ENCODE peak calls at places on chromosome 9, in four cellular contexts. T, W, M and V are unnamed samples.

GRCh38 chr9:114731701-114732100 is 49.7 kb upstream of the TEX48 start:
- DNase-seq in W (no peak), T (no peak), M (no peak), V (no peak)

GRCh38 chr9:135128035-135128670 is 40.7 kb downstream of the OLFM1 start:
- DNase-seq in T (no peak), M (no peak), W (no peak), V (no peak)

GRCh38 chr9:107090218-107090617 is 192.9 kb upstream of the RAD23B start:
- DNase-seq in T (no peak), W (no peak), M (no peak), V (no peak)

GRCh38 chr9:96459268-96460007 is 9.5 kb downstream of the HABP4 start:
- DNase-seq in M (no peak), T (no peak), W (no peak), V (no peak)

GRCh38 chr9:123834218-123834906 is 95.6 kb downstream of the DENND1A start:
- DNase-seq in W (no peak), M (no peak), T (no peak), V (no peak)

GRCh38 chr9:107626118-107626517 is 136.5 kb upstream of the KLF4 start:
- DNase-seq in W (no peak), T (no peak), M (no peak), V (no peak)

GRCh38 chr9:86099695-86100364 is 472 bp upstream of the GOLM1 start:
- DNase-seq in W (peak), T (peak), M (peak), V (no peak)

GRCh38 chr9:16075695-16076094 is 522.9 kb downstream of the CCDC171 start:
- DNase-seq in W (no peak), T (no peak), M (no peak), V (no peak)

GRCh38 chr9:89422151-89422918 is 75.6 kb downstream of the SEMA4D start:
- DNase-seq in M (no peak), W (no peak), T (peak), V (no peak)

GRCh38 chr9:112081918-112082729 is 93.0 kb downstream of the SUSD1 start:
- DNase-seq in T (no peak), M (no peak), W (no peak), V (no peak)

GRCh38 chr9:35553670-35554543 is 51.2 kb upstream of the TESK1 start:
- DNase-seq in W (peak), M (peak), T (peak), V (peak)

GRCh38 chr9:123457586-123457985 is 101.6 kb downstream of the CRB2 start:
- DNase-seq in T (no peak), W (no peak), M (no peak), V (no peak)

GRCh38 chr9:126604059-126604685 is 9.6 kb upstream of the LMX1B start:
- DNase-seq in W (no peak), T (no peak), M (no peak), V (no peak)

GRCh38 chr9:7336356-7337075 is 463.1 kb downstream of the DMAC1 start:
- DNase-seq in T (peak), M (no peak), W (no peak), V (no peak)

GRCh38 chr9:124500028-124500795 is 7.0 kb downstream of the NR5A1 start:
- DNase-seq in M (no peak), T (no peak), W (no peak), V (no peak)

GRCh38 chr9:96413312-96414221 is 4.6 kb downstream of the ZNF367 start:
- DNase-seq in T (peak), M (peak), W (no peak), V (peak)

GRCh38 chr9:72721086-72721485 is 199.7 kb downstream of the TMC1 start:
- DNase-seq in T (no peak), M (no peak), W (no peak), V (no peak)

GRCh38 chr9:137488330-137488653 is 29.2 kb upstream of the NSMF start:
- DNase-seq in T (no peak), M (peak), W (no peak), V (no peak)

GRCh38 chr9:93575706-93576295 is 583 bp upstream of the PHF2 start:
- DNase-seq in M (peak), T (peak), W (peak), V (peak)

GRCh38 chr9:136297016-136297691 is 6.7 kb downstream of the CCDC187 start:
- DNase-seq in W (peak), T (no peak), M (peak), V (no peak)

GRCh38 chr9:96025995-96026572 is 150.6 kb downstream of the ERCC6L2 start:
- DNase-seq in M (no peak), W (no peak), T (no peak), V (no peak)

GRCh38 chr9:133371261-133371711 is 4.6 kb downstream of the SURF4 start:
- DNase-seq in M (no peak), W (no peak), T (no peak), V (no peak)